ENCODE peak calls at places on chromosomes 6 and 20, in five cellular contexts. H is A549, O is stomach, S is IMR-90, M is ovary. C is an unnamed sample.

GRCh38 chr6:42279144-42279781 is 61.6 kb upstream of the MRPS10 start:
- DNase-seq in H (peak), M (peak), S (peak), O (no peak), C (no peak)

GRCh38 chr6:79713701-79714322 is 82.7 kb downstream of the SH3BGRL2 start:
- DNase-seq in O (peak), M (peak), H (peak), S (peak), C (peak)

GRCh38 chr6:30679765-30680535 is 6.5 kb downstream of the PPP1R18 start:
- DNase-seq in S (no peak), O (no peak), M (no peak), H (no peak), C (no peak)

GRCh38 chr6:52503344-52503747 is 73.5 kb downstream of the TRAM2 start:
- DNase-seq in S (no peak), H (peak), O (no peak), M (no peak), C (no peak)

GRCh38 chr6:107116328-107116892 is 1.1 kb upstream of the BEND3 start:
- DNase-seq in S (no peak), O (peak), H (peak), M (no peak), C (peak)

GRCh38 chr20:58342104-58342945 is 32.8 kb downstream of the RAB22A start:
- DNase-seq in S (peak), M (no peak), H (peak), O (no peak), C (no peak)

GRCh38 chr6:161100072-161100471 is 108.5 kb downstream of the MAP3K4 start:
- DNase-seq in S (no peak), O (no peak), M (no peak), H (no peak), C (no peak)

GRCh38 chr20:49297605-49298530 is 20.0 kb upstream of the ZNFX1 start:
- DNase-seq in S (no peak), H (no peak), O (no peak), M (no peak), C (no peak)

GRCh38 chr6:81802356-81802755 is 49.9 kb upstream of the TENT5A start:
- DNase-seq in S (no peak), H (no peak), M (no peak), O (no peak), C (no peak)

GRCh38 chr20:45450097-45450818 is 19.3 kb upstream of the WFDC2 start:
- DNase-seq in H (peak), O (no peak), M (no peak), S (peak), C (no peak)

GRCh38 chr6:100344761-100345160 is 120.0 kb downstream of the SIM1 start:
- DNase-seq in H (no peak), S (peak), O (no peak), M (no peak), C (no peak)

DNA sequence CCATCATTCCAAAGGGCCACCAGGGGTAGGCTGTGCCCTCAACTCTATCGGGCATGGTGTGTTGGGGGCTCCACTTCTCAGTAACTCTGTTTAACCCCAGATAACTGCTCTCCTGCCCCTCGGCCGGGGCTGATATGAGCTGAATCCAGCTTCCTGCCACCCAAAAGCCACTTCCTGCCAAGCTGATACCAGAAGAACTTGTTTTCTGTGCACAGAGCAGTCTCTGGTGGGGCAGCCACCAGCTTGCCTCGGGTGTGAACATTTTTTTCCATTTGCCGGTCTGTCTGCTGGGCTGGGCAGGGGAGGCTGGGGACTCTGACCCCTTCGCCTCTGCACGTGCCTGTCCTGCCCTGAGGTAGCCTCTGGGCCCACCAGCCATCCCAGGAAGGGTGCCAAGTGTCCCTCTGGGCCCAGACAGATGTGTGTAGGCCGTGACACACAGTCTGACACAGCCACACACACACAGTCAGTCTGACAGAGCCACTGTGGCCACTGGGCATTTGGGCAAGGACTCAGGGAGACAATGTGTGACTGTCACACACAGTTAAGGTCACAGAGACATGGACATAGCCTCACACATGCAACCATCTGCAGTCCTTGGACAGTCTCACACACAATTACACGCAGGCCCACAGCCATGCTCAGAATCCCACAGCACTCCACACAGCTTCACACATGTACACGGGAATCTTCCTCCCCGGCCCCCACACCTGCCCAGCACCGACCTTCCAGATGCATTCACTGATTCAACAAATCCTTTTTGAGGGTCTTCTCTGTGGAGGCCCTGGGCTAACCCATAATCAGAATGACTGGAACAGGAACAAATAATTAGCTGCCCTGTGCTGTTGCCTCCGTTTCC is 45.1 kb downstream of the NOL4L start:
- DNase-seq in S (no peak), O (peak), H (no peak), M (no peak), C (no peak)
- TF ChIP-seq POLR2A in S (no peak), O (no peak), H (no peak), M (no peak), C (no peak)

DNA sequence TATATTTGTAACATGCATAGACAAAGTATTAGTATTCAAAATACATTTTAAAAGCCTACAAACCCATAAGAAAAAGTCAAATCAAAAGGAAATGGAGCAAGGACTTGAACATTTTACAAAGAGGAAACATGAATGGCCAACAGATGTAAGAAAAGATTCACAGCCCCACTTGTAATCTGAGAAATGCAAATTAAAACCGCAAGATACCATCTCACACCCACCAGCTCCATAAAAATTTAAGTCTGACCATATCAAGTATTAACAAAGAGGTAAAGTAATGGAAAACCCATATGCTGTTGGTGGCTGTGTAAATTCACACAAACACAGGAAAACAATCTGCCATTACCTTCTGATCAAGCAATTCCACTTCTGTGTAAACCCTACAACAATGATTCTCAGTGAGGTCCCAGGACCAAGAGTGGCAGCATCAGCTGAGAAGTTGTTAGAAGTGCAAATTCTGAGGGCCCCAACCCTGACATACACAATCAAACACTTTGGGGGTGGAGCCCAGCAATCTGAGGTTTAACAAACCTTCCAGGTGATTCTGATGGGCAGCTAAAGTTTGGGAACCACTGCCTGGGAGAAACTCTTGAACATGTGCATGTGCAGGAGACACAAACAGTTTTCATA is 30.9 kb downstream of the BCL2L1 start:
- DNase-seq in S (peak), O (no peak), M (no peak), H (no peak), C (no peak)
- H3K27ac ChIP-seq in S (peak), O (peak), M (no peak), H (peak), C (no peak)

GRCh38 chr20:5096463-5096862 is 23.3 kb downstream of the PCNA start:
- DNase-seq in H (no peak), S (no peak), O (no peak), M (no peak), C (no peak)
- TF ChIP-seq POLR2A in H (no peak), S (no peak), O (no peak), M (no peak), C (no peak)

GRCh38 chr20:15176929-15177328 is 839.5 kb upstream of the FLRT3 start:
- DNase-seq in H (no peak), M (no peak), S (no peak), O (no peak), C (no peak)
- H3K27ac ChIP-seq in H (no peak), M (no peak), S (no peak), O (no peak), C (no peak)

DNA sequence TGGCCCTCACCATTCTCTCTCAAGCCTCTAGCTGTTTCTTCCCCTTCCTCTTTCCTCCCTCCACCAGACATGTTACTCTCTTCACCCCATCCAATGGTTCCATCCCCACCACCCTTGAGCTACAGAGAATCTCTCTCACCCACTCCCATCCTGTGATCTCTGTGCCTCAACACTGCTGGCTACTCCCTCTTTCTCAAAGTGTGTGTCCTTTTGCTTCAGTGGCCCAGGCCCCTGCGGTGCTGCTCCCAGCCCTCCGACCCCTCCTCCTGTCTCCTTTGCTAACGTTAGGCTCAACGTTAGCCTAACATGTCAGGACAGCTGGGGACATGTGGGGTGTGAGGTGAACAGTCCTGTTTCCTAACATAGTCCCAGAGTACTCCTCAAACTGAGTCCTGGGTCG is 5.9 kb downstream of the NELFE start:
- DNase-seq in S (no peak), H (no peak), M (no peak), O (no peak), C (no peak)
- TF ChIP-seq POLR2A in S (no peak), H (no peak), M (no peak), O (no peak), C (no peak)

GRCh38 chr6:149942461-149942829 is 631 bp downstream of the ULBP2 start:
- DNase-seq in M (no peak), O (no peak), H (no peak), S (no peak), C (no peak)
- H3K27ac ChIP-seq in M (no peak), O (no peak), H (peak), S (no peak), C (no peak)